ENCODE peak calls at places on chromosomes 1 and 21, in nine cellular contexts. One of them, this sample, is unnamed.

GRCh38 chr1:174680101-174680500 is 232.3 kb downstream of the GPR52 start:
- DNase-seq in tibial nerve: no peak
- DNase-seq in activated B cell treated with CpG ODN at 0.5 μM for 24 hours: no peak
- DNase-seq in HFF-Myc: no peak
- DNase-seq in astrocyte of the spinal cord: no peak
- DNase-seq in GM06990: no peak
- DNase-seq in transverse colon: no peak
- DNase-seq in glutamatergic neuron: no peak
- DNase-seq in sigmoid colon: no peak
- DNase-seq in this sample: no peak

GRCh38 chr1:218878369-218878768 is 295.3 kb upstream of the LYPLAL1 start:
- DNase-seq in tibial nerve: no peak
- DNase-seq in sigmoid colon: no peak
- DNase-seq in astrocyte of the spinal cord: peak; percentile 64
- DNase-seq in GM06990: no peak
- DNase-seq in activated B cell treated with CpG ODN at 0.5 μM for 24 hours: no peak
- DNase-seq in glutamatergic neuron: no peak
- DNase-seq in transverse colon: no peak
- DNase-seq in HFF-Myc: no peak
- DNase-seq in this sample: no peak

GRCh38 chr1:157691285-157691920 is 9.2 kb downstream of the FCRL3 start:
- DNase-seq in GM06990: no peak
- DNase-seq in glutamatergic neuron: no peak
- DNase-seq in astrocyte of the spinal cord: peak; percentile 9
- DNase-seq in tibial nerve: no peak
- DNase-seq in transverse colon: no peak
- DNase-seq in sigmoid colon: no peak
- DNase-seq in activated B cell treated with CpG ODN at 0.5 μM for 24 hours: no peak
- DNase-seq in HFF-Myc: peak; percentile 22
- DNase-seq in this sample: no peak

GRCh38 chr1:151327903-151328674 is 873 bp upstream of the PI4KB start:
- DNase-seq in tibial nerve: no peak
- DNase-seq in astrocyte of the spinal cord: no peak
- DNase-seq in activated B cell treated with CpG ODN at 0.5 μM for 24 hours: no peak
- DNase-seq in GM06990: peak; percentile 55
- DNase-seq in transverse colon: peak; percentile 26
- DNase-seq in HFF-Myc: no peak
- DNase-seq in glutamatergic neuron: peak; percentile 56
- DNase-seq in sigmoid colon: no peak
- DNase-seq in this sample: peak; percentile 15

GRCh38 chr21:14080764-14081096 is 130.0 kb downstream of the LIPI start:
- DNase-seq in HFF-Myc: no peak
- DNase-seq in sigmoid colon: peak; percentile 14
- DNase-seq in tibial nerve: no peak
- DNase-seq in activated B cell treated with CpG ODN at 0.5 μM for 24 hours: no peak
- DNase-seq in GM06990: no peak
- DNase-seq in transverse colon: no peak
- DNase-seq in glutamatergic neuron: no peak
- DNase-seq in astrocyte of the spinal cord: peak; percentile 1
- DNase-seq in this sample: no peak

GRCh38 chr1:12448746-12449177 is 169.2 kb downstream of the DHRS3 start:
- DNase-seq in transverse colon: no peak
- DNase-seq in sigmoid colon: peak; percentile 81
- DNase-seq in HFF-Myc: no peak
- DNase-seq in activated B cell treated with CpG ODN at 0.5 μM for 24 hours: no peak
- DNase-seq in astrocyte of the spinal cord: peak; percentile 60
- DNase-seq in GM06990: no peak
- DNase-seq in glutamatergic neuron: no peak
- DNase-seq in tibial nerve: peak; percentile 40
- DNase-seq in this sample: no peak

GRCh38 chr1:163296504-163296903 is 25.2 kb upstream of the NUF2 start:
- DNase-seq in glutamatergic neuron: no peak
- DNase-seq in sigmoid colon: no peak
- DNase-seq in transverse colon: no peak
- DNase-seq in activated B cell treated with CpG ODN at 0.5 μM for 24 hours: no peak
- DNase-seq in astrocyte of the spinal cord: no peak
- DNase-seq in HFF-Myc: no peak
- DNase-seq in GM06990: no peak
- DNase-seq in tibial nerve: no peak
- DNase-seq in this sample: no peak

GRCh38 chr1:11898086-11898785 is 28.0 kb downstream of the KIAA2013 start:
- DNase-seq in GM06990: no peak
- DNase-seq in HFF-Myc: no peak
- DNase-seq in transverse colon: no peak
- DNase-seq in sigmoid colon: no peak
- DNase-seq in astrocyte of the spinal cord: no peak
- DNase-seq in glutamatergic neuron: no peak
- DNase-seq in tibial nerve: no peak
- DNase-seq in activated B cell treated with CpG ODN at 0.5 μM for 24 hours: no peak
- DNase-seq in this sample: no peak

GRCh38 chr1:95431216-95431615 is 197.2 kb downstream of the RWDD3 start:
- DNase-seq in sigmoid colon: no peak
- DNase-seq in activated B cell treated with CpG ODN at 0.5 μM for 24 hours: no peak
- DNase-seq in HFF-Myc: no peak
- DNase-seq in glutamatergic neuron: no peak
- DNase-seq in transverse colon: no peak
- DNase-seq in GM06990: no peak
- DNase-seq in tibial nerve: no peak
- DNase-seq in astrocyte of the spinal cord: no peak
- DNase-seq in this sample: no peak

GRCh38 chr1:229209816-229210215 is 61.1 kb upstream of the RAB4A start:
- DNase-seq in glutamatergic neuron: no peak
- DNase-seq in tibial nerve: no peak
- DNase-seq in sigmoid colon: no peak
- DNase-seq in HFF-Myc: no peak
- DNase-seq in activated B cell treated with CpG ODN at 0.5 μM for 24 hours: no peak
- DNase-seq in GM06990: no peak
- DNase-seq in transverse colon: no peak
- DNase-seq in astrocyte of the spinal cord: peak; percentile 59
- DNase-seq in this sample: no peak

GRCh38 chr1:54125671-54126070 is 27.1 kb downstream of the CDCP2 start:
- DNase-seq in astrocyte of the spinal cord: peak; percentile 23
- DNase-seq in tibial nerve: no peak
- DNase-seq in transverse colon: peak; percentile 24
- DNase-seq in GM06990: no peak
- DNase-seq in sigmoid colon: no peak
- DNase-seq in glutamatergic neuron: no peak
- DNase-seq in HFF-Myc: no peak
- DNase-seq in activated B cell treated with CpG ODN at 0.5 μM for 24 hours: no peak
- DNase-seq in this sample: no peak

GRCh38 chr1:107976431-107977215 is 11.6 kb upstream of the VAV3 start:
- DNase-seq in activated B cell treated with CpG ODN at 0.5 μM for 24 hours: no peak
- DNase-seq in transverse colon: no peak
- DNase-seq in HFF-Myc: no peak
- DNase-seq in GM06990: peak; percentile 12
- DNase-seq in glutamatergic neuron: no peak
- DNase-seq in tibial nerve: no peak
- DNase-seq in astrocyte of the spinal cord: peak; percentile 72
- DNase-seq in sigmoid colon: no peak
- DNase-seq in this sample: no peak

GRCh38 chr1:221912230-221912629 is 170.3 kb upstream of the DUSP10 start:
- DNase-seq in activated B cell treated with CpG ODN at 0.5 μM for 24 hours: no peak
- DNase-seq in HFF-Myc: no peak
- DNase-seq in glutamatergic neuron: no peak
- DNase-seq in astrocyte of the spinal cord: no peak
- DNase-seq in sigmoid colon: no peak
- DNase-seq in transverse colon: no peak
- DNase-seq in tibial nerve: no peak
- DNase-seq in GM06990: no peak
- DNase-seq in this sample: no peak

GRCh38 chr1:211484738-211485479 is 7.1 kb downstream of the RD3 start:
- DNase-seq in sigmoid colon: no peak
- DNase-seq in tibial nerve: no peak
- DNase-seq in GM06990: no peak
- DNase-seq in transverse colon: no peak
- DNase-seq in HFF-Myc: no peak
- DNase-seq in astrocyte of the spinal cord: no peak
- DNase-seq in activated B cell treated with CpG ODN at 0.5 μM for 24 hours: no peak
- DNase-seq in glutamatergic neuron: no peak
- DNase-seq in this sample: no peak

GRCh38 chr1:213286235-213286634 is 235.2 kb downstream of the RPS6KC1 start:
- DNase-seq in activated B cell treated with CpG ODN at 0.5 μM for 24 hours: no peak
- DNase-seq in sigmoid colon: no peak
- DNase-seq in astrocyte of the spinal cord: no peak
- DNase-seq in glutamatergic neuron: no peak
- DNase-seq in HFF-Myc: no peak
- DNase-seq in transverse colon: no peak
- DNase-seq in tibial nerve: no peak
- DNase-seq in GM06990: no peak
- DNase-seq in this sample: no peak
- TF ChIP-seq CTCF in activated B cell treated with CpG ODN at 0.5 μM for 24 hours: no peak
- TF ChIP-seq CTCF in sigmoid colon: no peak
- TF ChIP-seq CTCF in astrocyte of the spinal cord: peak; percentile 20
- TF ChIP-seq CTCF in glutamatergic neuron: peak; percentile 27
- TF ChIP-seq CTCF in HFF-Myc: peak; percentile 13
- TF ChIP-seq CTCF in transverse colon: no peak
- TF ChIP-seq CTCF in tibial nerve: no peak
- TF ChIP-seq CTCF in GM06990: peak; percentile 46
- TF ChIP-seq CTCF in this sample: peak; percentile 36

GRCh38 chr1:18920931-18921330 is 18.6 kb upstream of the ALDH4A1 start:
- DNase-seq in transverse colon: no peak
- DNase-seq in tibial nerve: no peak
- DNase-seq in sigmoid colon: no peak
- DNase-seq in astrocyte of the spinal cord: no peak
- DNase-seq in HFF-Myc: no peak
- DNase-seq in activated B cell treated with CpG ODN at 0.5 μM for 24 hours: no peak
- DNase-seq in GM06990: no peak
- DNase-seq in glutamatergic neuron: no peak
- DNase-seq in this sample: no peak

GRCh38 chr1:18923721-18924610 is 21.6 kb upstream of the ALDH4A1 start:
- DNase-seq in transverse colon: no peak
- DNase-seq in GM06990: no peak
- DNase-seq in activated B cell treated with CpG ODN at 0.5 μM for 24 hours: no peak
- DNase-seq in glutamatergic neuron: peak; percentile 89
- DNase-seq in HFF-Myc: no peak
- DNase-seq in sigmoid colon: no peak
- DNase-seq in astrocyte of the spinal cord: no peak
- DNase-seq in tibial nerve: no peak
- DNase-seq in this sample: no peak

GRCh38 chr1:18921506-18922251 is 19.3 kb upstream of the ALDH4A1 start:
- DNase-seq in GM06990: no peak
- DNase-seq in glutamatergic neuron: no peak
- DNase-seq in activated B cell treated with CpG ODN at 0.5 μM for 24 hours: no peak
- DNase-seq in tibial nerve: no peak
- DNase-seq in transverse colon: no peak
- DNase-seq in HFF-Myc: no peak
- DNase-seq in sigmoid colon: no peak
- DNase-seq in astrocyte of the spinal cord: no peak
- DNase-seq in this sample: no peak

GRCh38 chr1:18922848-18923475 is 20.6 kb upstream of the ALDH4A1 start:
- DNase-seq in sigmoid colon: no peak
- DNase-seq in GM06990: no peak
- DNase-seq in HFF-Myc: no peak
- DNase-seq in transverse colon: no peak
- DNase-seq in astrocyte of the spinal cord: no peak
- DNase-seq in glutamatergic neuron: no peak
- DNase-seq in tibial nerve: no peak
- DNase-seq in activated B cell treated with CpG ODN at 0.5 μM for 24 hours: no peak
- DNase-seq in this sample: no peak

GRCh38 chr1:18922319-18922726 is 20.0 kb upstream of the ALDH4A1 start:
- DNase-seq in GM06990: no peak
- DNase-seq in glutamatergic neuron: peak; percentile 77
- DNase-seq in astrocyte of the spinal cord: peak; percentile 83
- DNase-seq in activated B cell treated with CpG ODN at 0.5 μM for 24 hours: no peak
- DNase-seq in tibial nerve: peak; percentile 70
- DNase-seq in transverse colon: peak; percentile 70
- DNase-seq in HFF-Myc: no peak
- DNase-seq in sigmoid colon: peak; percentile 97
- DNase-seq in this sample: no peak
- TF ChIP-seq CTCF in GM06990: no peak
- TF ChIP-seq CTCF in glutamatergic neuron: no peak
- TF ChIP-seq CTCF in astrocyte of the spinal cord: peak; percentile 16
- TF ChIP-seq CTCF in activated B cell treated with CpG ODN at 0.5 μM for 24 hours: no peak
- TF ChIP-seq CTCF in tibial nerve: peak; percentile 18
- TF ChIP-seq CTCF in transverse colon: no peak
- TF ChIP-seq CTCF in HFF-Myc: no peak
- TF ChIP-seq CTCF in sigmoid colon: peak; percentile 25
- TF ChIP-seq CTCF in this sample: no peak

GRCh38 chr21:41612674-41613250 is 104.8 kb upstream of the TMPRSS2 start:
- DNase-seq in glutamatergic neuron: peak; percentile 75
- DNase-seq in transverse colon: peak; percentile 57
- DNase-seq in tibial nerve: peak; percentile 64
- DNase-seq in activated B cell treated with CpG ODN at 0.5 μM for 24 hours: no peak
- DNase-seq in astrocyte of the spinal cord: peak; percentile 95
- DNase-seq in HFF-Myc: peak; percentile 79
- DNase-seq in GM06990: no peak
- DNase-seq in sigmoid colon: peak; percentile 91
- DNase-seq in this sample: peak; percentile 72
- TF ChIP-seq CTCF in glutamatergic neuron: peak; percentile 88
- TF ChIP-seq CTCF in transverse colon: peak; percentile 71
- TF ChIP-seq CTCF in tibial nerve: peak; percentile 78
- TF ChIP-seq CTCF in activated B cell treated with CpG ODN at 0.5 μM for 24 hours: no peak
- TF ChIP-seq CTCF in astrocyte of the spinal cord: peak; percentile 72
- TF ChIP-seq CTCF in HFF-Myc: peak; percentile 70
- TF ChIP-seq CTCF in GM06990: peak; percentile 62
- TF ChIP-seq CTCF in sigmoid colon: peak; percentile 92
- TF ChIP-seq CTCF in this sample: peak; percentile 89

GRCh38 chr1:245489838-245490237 is 335.1 kb downstream of the KIF26B start:
- DNase-seq in transverse colon: no peak
- DNase-seq in sigmoid colon: no peak
- DNase-seq in tibial nerve: no peak
- DNase-seq in HFF-Myc: no peak
- DNase-seq in astrocyte of the spinal cord: no peak
- DNase-seq in glutamatergic neuron: no peak
- DNase-seq in GM06990: no peak
- DNase-seq in activated B cell treated with CpG ODN at 0.5 μM for 24 hours: no peak
- DNase-seq in this sample: no peak

GRCh38 chr1:245488346-245489110 is 333.7 kb downstream of the KIF26B start:
- DNase-seq in activated B cell treated with CpG ODN at 0.5 μM for 24 hours: no peak
- DNase-seq in HFF-Myc: no peak
- DNase-seq in astrocyte of the spinal cord: no peak
- DNase-seq in GM06990: no peak
- DNase-seq in tibial nerve: no peak
- DNase-seq in sigmoid colon: no peak
- DNase-seq in glutamatergic neuron: no peak
- DNase-seq in transverse colon: no peak
- DNase-seq in this sample: no peak

GRCh38 chr1:245495681-245496080 is 340.9 kb downstream of the KIF26B start:
- DNase-seq in GM06990: no peak
- DNase-seq in glutamatergic neuron: no peak
- DNase-seq in sigmoid colon: no peak
- DNase-seq in astrocyte of the spinal cord: no peak
- DNase-seq in transverse colon: no peak
- DNase-seq in HFF-Myc: no peak
- DNase-seq in tibial nerve: no peak
- DNase-seq in activated B cell treated with CpG ODN at 0.5 μM for 24 hours: no peak
- DNase-seq in this sample: no peak

GRCh38 chr1:245493029-245493428 is 338.2 kb downstream of the KIF26B start:
- DNase-seq in astrocyte of the spinal cord: no peak
- DNase-seq in tibial nerve: no peak
- DNase-seq in HFF-Myc: no peak
- DNase-seq in activated B cell treated with CpG ODN at 0.5 μM for 24 hours: no peak
- DNase-seq in transverse colon: no peak
- DNase-seq in GM06990: no peak
- DNase-seq in glutamatergic neuron: no peak
- DNase-seq in sigmoid colon: no peak
- DNase-seq in this sample: no peak
- TF ChIP-seq CTCF in astrocyte of the spinal cord: peak; percentile 16
- TF ChIP-seq CTCF in tibial nerve: no peak
- TF ChIP-seq CTCF in HFF-Myc: peak; percentile 16
- TF ChIP-seq CTCF in activated B cell treated with CpG ODN at 0.5 μM for 24 hours: no peak
- TF ChIP-seq CTCF in transverse colon: no peak
- TF ChIP-seq CTCF in GM06990: peak; percentile 23
- TF ChIP-seq CTCF in glutamatergic neuron: peak; percentile 51
- TF ChIP-seq CTCF in sigmoid colon: no peak
- TF ChIP-seq CTCF in this sample: peak; percentile 43

GRCh38 chr1:70140343-70140742 is 65.0 kb downstream of the LRRC40 start:
- DNase-seq in glutamatergic neuron: no peak
- DNase-seq in astrocyte of the spinal cord: peak; percentile 44
- DNase-seq in GM06990: no peak
- DNase-seq in tibial nerve: no peak
- DNase-seq in activated B cell treated with CpG ODN at 0.5 μM for 24 hours: no peak
- DNase-seq in transverse colon: no peak
- DNase-seq in sigmoid colon: no peak
- DNase-seq in HFF-Myc: no peak
- DNase-seq in this sample: no peak
- TF ChIP-seq CTCF in glutamatergic neuron: no peak
- TF ChIP-seq CTCF in astrocyte of the spinal cord: no peak
- TF ChIP-seq CTCF in GM06990: no peak
- TF ChIP-seq CTCF in tibial nerve: no peak
- TF ChIP-seq CTCF in activated B cell treated with CpG ODN at 0.5 μM for 24 hours: no peak
- TF ChIP-seq CTCF in transverse colon: no peak
- TF ChIP-seq CTCF in sigmoid colon: no peak
- TF ChIP-seq CTCF in HFF-Myc: no peak
- TF ChIP-seq CTCF in this sample: no peak

This sample was measured in neural crest cell.